ENCODE peak calls at places on chromosomes 2 and 18, in eight cellular contexts. S is GM23248, C is MM.1S, K is uterus, L is transverse colon, D is right cardiac atrium, Z is Peyer's patch, B is upper lobe of right lung. N is an unnamed sample.

GRCh38 chr2:47195149-47195548 is 40.0 kb upstream of the STPG4 start:
- DNase-seq in S (peak; percentile 80), K (no peak), C (no peak), D (no peak), B (no peak), Z (no peak), L (no peak), N (no peak)

GRCh38 chr2:126244937-126245336 is 411.0 kb upstream of the GYPC start:
- DNase-seq in K (no peak), L (peak; percentile 23), S (peak; percentile 21), C (peak; percentile 55), D (no peak), B (no peak), Z (peak; percentile 67), N (peak; percentile 92)

GRCh38 chr2:170024721-170025120 is 153.2 kb upstream of the MYO3B start:
- DNase-seq in Z (no peak), L (no peak), D (no peak), S (no peak), B (no peak), K (no peak), C (no peak), N (peak; percentile 63)

GRCh38 chr2:46528880-46529279 is 49.5 kb downstream of the TMEM247 start:
- DNase-seq in C (no peak), K (no peak), B (no peak), Z (no peak), L (no peak), S (no peak), D (no peak), N (no peak)

GRCh38 chr2:83573060-83573459 is 886.0 kb downstream of the SUCLG1 start:
- DNase-seq in S (no peak), D (no peak), B (no peak), Z (no peak), C (no peak), L (no peak), K (no peak), N (no peak)

GRCh38 chr18:36309436-36310391 is 12.2 kb downstream of the FHOD3 start:
- DNase-seq in L (no peak), C (no peak), Z (no peak), D (no peak), K (no peak), S (peak; percentile 98), B (no peak), N (no peak)

GRCh38 chr2:9675369-9676351 is 44.9 kb upstream of the YWHAQ start:
- DNase-seq in L (no peak), D (no peak), Z (no peak), S (peak; percentile 97), B (no peak), C (no peak), K (no peak), N (no peak)

GRCh38 chr2:127081826-127082633 is 24.9 kb downstream of the BIN1 start:
- DNase-seq in L (peak; percentile 61), Z (no peak), K (peak; percentile 86), S (no peak), C (no peak), D (no peak), B (no peak), N (peak; percentile 49)

GRCh38 chr2:120404274-120404673 is 58.3 kb downstream of the INHBB start:
- DNase-seq in B (no peak), Z (no peak), K (no peak), L (no peak), C (no peak), S (no peak), D (no peak), N (no peak)

GRCh38 chr2:48525269-48525943 is 4.5 kb upstream of the STON1 start:
- DNase-seq in L (no peak), Z (no peak), C (no peak), B (no peak), K (peak; percentile 36), D (no peak), S (no peak), N (peak; percentile 22)

GRCh38 chr2:216279011-216279410 is 93.3 kb downstream of the MARCHF4 start:
- DNase-seq in L (no peak), C (no peak), S (peak; percentile 63), D (no peak), K (no peak), B (no peak), Z (no peak), N (no peak)

DNA sequence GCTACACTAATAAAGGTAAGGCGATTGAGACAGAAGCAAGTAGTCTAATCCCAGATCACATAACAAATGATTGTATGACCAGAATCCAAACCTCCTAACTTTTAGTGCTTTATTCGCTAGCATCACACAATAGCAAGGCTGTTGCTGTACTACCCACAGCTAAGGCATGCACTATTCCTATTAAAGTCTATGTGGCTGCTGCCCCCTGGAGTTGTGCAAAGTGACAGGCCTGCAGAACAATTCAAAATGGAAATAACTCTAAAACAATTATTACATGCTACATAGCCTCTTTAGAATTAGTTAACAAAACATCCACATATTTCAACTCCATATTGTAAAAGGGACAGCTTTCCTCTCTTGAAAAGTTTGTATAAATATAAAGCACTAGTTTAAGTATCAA is 6.0 kb downstream of the ERBB4 start:
- DNase-seq in K (no peak), D (no peak), B (no peak), L (no peak), S (no peak), Z (no peak), C (no peak), N (no peak)
- H3K4me3 ChIP-seq in K (no peak overlapping the region), D (no peak overlapping the region), B (no peak overlapping the region), L (no peak overlapping the region), S (no peak overlapping the region), Z (no peak overlapping the region), C (no peak overlapping the region), N (no peak overlapping the region)

GRCh38 chr18:3251963-3252277 is 4.3 kb downstream of the MYL12A start:
- DNase-seq in C (no peak), D (no peak), S (peak; percentile 44), Z (no peak), B (no peak), K (no peak), L (no peak), N (no peak)
- H3K4me1 ChIP-seq in C (peaks cover 32% of the 10 kb centered on the region), D (peaks cover 4% of the 10 kb centered on the region), S (peaks cover 71% of the 10 kb centered on the region), Z (peaks cover 2% of the 10 kb centered on the region), B (peaks cover 59% of the 10 kb centered on the region), K (peaks cover 6% of the 10 kb centered on the region), L (peaks cover 23% of the 10 kb centered on the region), N (peaks cover 66% of the 10 kb centered on the region)

GRCh38 chr2:39091535-39091934 is 29.3 kb downstream of the SOS1 start:
- DNase-seq in Z (no peak), L (no peak), B (no peak), D (no peak), S (no peak), C (no peak), K (no peak), N (no peak)

GRCh38 chr2:39093208-39093898 is 27.5 kb downstream of the SOS1 start:
- DNase-seq in Z (no peak), B (no peak), S (no peak), C (peak; percentile 45), L (no peak), D (no peak), K (no peak), N (no peak)

GRCh38 chr2:39094717-39095363 is 26.0 kb downstream of the SOS1 start:
- DNase-seq in B (no peak), Z (no peak), C (peak; percentile 91), L (no peak), K (no peak), S (peak; percentile 54), D (no peak), N (no peak)

GRCh38 chr2:39099311-39099710 is 21.5 kb downstream of the SOS1 start:
- DNase-seq in C (no peak), K (no peak), D (no peak), Z (no peak), S (no peak), L (no peak), B (no peak), N (no peak)

DNA sequence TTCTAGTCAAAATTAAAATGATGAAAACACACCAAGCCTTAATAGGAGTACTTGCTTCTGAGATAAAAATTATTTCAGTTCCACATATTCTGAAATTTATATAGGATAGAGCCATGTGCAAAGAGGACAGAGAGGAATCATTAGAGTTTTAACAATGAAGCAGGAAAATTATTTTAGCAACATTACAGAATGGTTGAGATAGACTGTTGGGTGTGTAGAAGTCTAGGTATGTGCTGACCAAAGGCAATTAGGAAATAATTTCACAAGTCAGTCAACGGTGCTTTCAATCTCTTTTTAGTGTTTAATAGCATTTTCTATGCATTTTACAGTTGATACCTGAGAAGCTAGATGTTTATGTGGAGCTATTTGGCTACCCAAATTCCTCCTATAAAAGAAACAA is 25.2 kb downstream of the SOS1 start:
- DNase-seq in S (no peak), D (no peak), B (no peak), K (no peak), L (no peak), C (peak; percentile 36), Z (no peak), N (no peak)
- H3K4me3 ChIP-seq in S (no peak overlapping the region), D (no peak overlapping the region), B (no peak overlapping the region), K (no peak overlapping the region), L (no peak overlapping the region), C (peak overlapping the region; percentile 5), Z (no peak overlapping the region), N (no peak overlapping the region)

GRCh38 chr2:63840785-63841253 is 877 bp upstream of the UGP2 start:
- DNase-seq in K (peak; percentile 98), C (peak; percentile 99), L (peak; percentile 99), Z (peak; percentile 99), D (peak; percentile 100), S (peak; percentile 99), B (peak; percentile 99), N (peak; percentile 100)

GRCh38 chr2:63843093-63843492 is 1.4 kb downstream of the UGP2 start:
- DNase-seq in S (no peak), B (no peak), L (no peak), D (no peak), C (no peak), K (no peak), Z (no peak), N (no peak)

GRCh38 chr2:63842149-63843061 is 709 bp downstream of the UGP2 start:
- DNase-seq in S (peak; percentile 86), L (peak; percentile 60), K (peak; percentile 40), Z (peak; percentile 56), B (peak; percentile 66), D (no peak), C (peak; percentile 10), N (peak; percentile 64)

GRCh38 chr2:63840081-63840784 is 1.5 kb upstream of the UGP2 start:
- DNase-seq in S (no peak), K (no peak), D (no peak), C (peak; percentile 29), Z (no peak), B (no peak), L (no peak), N (peak; percentile 94)

GRCh38 chr2:63841254-63842022 is at the start of gene UGP2:
- DNase-seq in K (peak; percentile 91), S (peak; percentile 96), C (peak; percentile 89), B (peak; percentile 95), L (peak; percentile 94), Z (peak; percentile 91), D (peak; percentile 97), N (peak; percentile 97)
- H3K4me1 ChIP-seq in K (no peaks in the 10 kb centered on the region), S (peaks cover 29% of the 10 kb centered on the region), C (peaks cover 11% of the 10 kb centered on the region), B (peaks cover 46% of the 10 kb centered on the region), L (peaks cover 29% of the 10 kb centered on the region), Z (no peaks in the 10 kb centered on the region), D (peaks cover 13% of the 10 kb centered on the region), N (peaks cover 53% of the 10 kb centered on the region)

DNA sequence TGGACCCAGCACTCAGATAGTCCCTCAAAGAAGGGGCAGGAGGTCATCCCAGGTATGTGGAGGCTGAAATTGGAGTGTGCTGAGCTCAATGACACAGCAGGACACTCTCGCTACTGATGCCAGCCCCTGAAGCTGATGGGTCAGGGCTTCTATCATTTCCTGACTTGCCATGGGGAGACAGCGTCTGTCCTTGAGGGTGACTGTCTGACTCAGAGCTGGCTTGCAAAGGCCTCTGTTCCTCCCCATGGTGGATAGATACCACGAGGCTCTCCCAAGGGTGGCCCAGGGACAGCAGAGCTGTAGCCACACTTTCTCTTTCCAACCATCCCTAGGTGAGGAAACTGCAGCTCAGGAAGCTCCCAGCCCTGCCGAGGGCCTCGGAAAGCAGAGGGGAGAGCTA is 10.8 kb downstream of the ALPG start:
- DNase-seq in K (no peak), L (no peak), S (no peak), D (no peak), Z (no peak), B (peak; percentile 20), C (no peak), N (no peak)
- H3K4me3 ChIP-seq in K (no peak overlapping the region), L (no peak overlapping the region), S (no peak overlapping the region), D (no peak overlapping the region), Z (no peak overlapping the region), B (no peak overlapping the region), C (no peak overlapping the region), N (no peak overlapping the region)